ENCODE peak calls at places on chromosomes 11 and 22, in four cellular contexts. Q is HepG2, S is right lobe of liver, F is lung. O is an unnamed sample.

GRCh38 chr11:126426820-126427749 is 71.6 kb downstream of the ST3GAL4 start:
- DNase-seq in Q (no peak), F (peak; percentile 54), S (no peak), O (no peak)

GRCh38 chr22:22721681-22722309 is 77.4 kb downstream of the GGTLC2 start:
- DNase-seq in F (no peak), S (no peak), Q (no peak), O (no peak)

GRCh38 chr22:19988965-19989724 is 27.5 kb downstream of the ARVCF start:
- DNase-seq in Q (no peak), F (no peak), S (no peak), O (no peak)

GRCh38 chr11:103070142-103070541 is 21.8 kb downstream of the DCUN1D5 start:
- DNase-seq in S (no peak), F (no peak), Q (no peak), O (no peak)

GRCh38 chr22:44085743-44086741 is 61.9 kb downstream of the PARVB start:
- DNase-seq in F (peak; percentile 36), Q (peak; percentile 43), S (peak; percentile 50), O (peak; percentile 74)

GRCh38 chr11:110972640-110973039 is 260.4 kb upstream of the ARHGAP20 start:
- DNase-seq in F (no peak), Q (no peak), S (no peak), O (no peak)

GRCh38 chr11:28447226-28447625 is 339.0 kb downstream of the METTL15 start:
- DNase-seq in Q (peak; percentile 23), F (no peak), S (no peak), O (no peak)

GRCh38 chr11:129785383-129786111 is 30.1 kb upstream of the TMEM45B start:
- DNase-seq in Q (peak; percentile 41), F (no peak), S (no peak), O (no peak)

GRCh38 chr22:17155941-17156340 is 3.1 kb downstream of the HDHD5 start:
- DNase-seq in S (no peak), F (no peak), Q (no peak), O (no peak)

GRCh38 chr11:10274726-10275125 is 19.3 kb downstream of the SBF2 start:
- DNase-seq in Q (no peak), F (no peak), S (no peak), O (no peak)

GRCh38 chr11:124760806-124761205 is 1.3 kb downstream of the ESAM start:
- DNase-seq in F (no peak), Q (no peak), S (no peak), O (no peak)

GRCh38 chr11:124759268-124760204 is 2.6 kb downstream of the ESAM start:
- DNase-seq in S (peak; percentile 72), Q (no peak), F (no peak), O (no peak)

GRCh38 chr11:124761301-124762021 is 629 bp downstream of the ESAM start:
- DNase-seq in Q (no peak), S (no peak), F (no peak), O (no peak)

GRCh38 chr11:124758355-124759267 is 3.5 kb downstream of the ESAM start:
- DNase-seq in S (peak; percentile 78), Q (peak; percentile 84), F (peak; percentile 82), O (no peak)

DNA sequence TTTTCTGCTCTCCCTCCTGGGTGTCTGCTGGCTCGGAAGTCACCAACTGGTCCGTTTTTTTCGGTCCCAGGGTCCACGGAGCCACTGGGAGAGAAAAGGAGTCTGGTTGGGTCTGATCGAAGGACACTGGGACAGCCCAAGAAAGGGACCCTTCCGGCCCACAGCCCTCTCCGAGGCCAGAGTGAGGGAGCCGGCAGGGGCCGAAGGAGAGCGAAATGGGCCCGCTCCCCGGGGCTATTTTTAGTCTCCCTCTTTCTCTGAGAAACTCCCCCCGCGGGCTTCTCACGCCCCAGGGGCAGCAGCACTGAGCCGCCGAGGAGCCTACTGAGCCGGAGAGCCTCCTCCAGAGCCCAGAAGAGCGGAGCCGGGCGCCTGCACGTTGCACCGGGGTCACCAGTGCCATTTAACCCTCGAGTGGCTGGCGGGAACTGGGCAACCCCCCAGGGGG is 1.9 kb downstream of the ESAM start:
- DNase-seq in F (no peak), Q (no peak), S (no peak), O (no peak)
- H3K4me3 ChIP-seq in F (peak overlapping the region; percentile 55), Q (peak overlapping the region; percentile 38), S (peak overlapping the region; percentile 53), O (peak overlapping the region; percentile 55)

GRCh38 chr11:83424376-83425136 is 138.4 kb upstream of the CCDC90B start:
- DNase-seq in Q (no peak), F (no peak), S (no peak), O (no peak)
- H3K27ac ChIP-seq in Q (no peak overlapping the region), F (no peak overlapping the region), S (no peak overlapping the region), O (no peak overlapping the region)

GRCh38 chr22:40654522-40655167 is 18.1 kb upstream of the MRTFA start:
- DNase-seq in F (no peak), S (peak; percentile 56), Q (no peak), O (peak; percentile 69)
- TF ChIP-seq CTCF in F (no peak), S (peak; percentile 39), Q (peak; percentile 44), O (no peak)

GRCh38 chr11:73659961-73660360 is 13.6 kb downstream of the PLEKHB1 start:
- DNase-seq in Q (no peak), S (no peak), F (no peak), O (no peak)

GRCh38 chr11:73663604-73664495 is 17.5 kb downstream of the PLEKHB1 start:
- DNase-seq in Q (no peak), F (no peak), S (no peak), O (no peak)

GRCh38 chr11:73660497-73661034 is 14.2 kb downstream of the PLEKHB1 start:
- DNase-seq in S (no peak), F (no peak), Q (no peak), O (no peak)

GRCh38 chr11:73662445-73663157 is 16.2 kb downstream of the PLEKHB1 start:
- DNase-seq in S (no peak), F (no peak), Q (no peak), O (no peak)

DNA sequence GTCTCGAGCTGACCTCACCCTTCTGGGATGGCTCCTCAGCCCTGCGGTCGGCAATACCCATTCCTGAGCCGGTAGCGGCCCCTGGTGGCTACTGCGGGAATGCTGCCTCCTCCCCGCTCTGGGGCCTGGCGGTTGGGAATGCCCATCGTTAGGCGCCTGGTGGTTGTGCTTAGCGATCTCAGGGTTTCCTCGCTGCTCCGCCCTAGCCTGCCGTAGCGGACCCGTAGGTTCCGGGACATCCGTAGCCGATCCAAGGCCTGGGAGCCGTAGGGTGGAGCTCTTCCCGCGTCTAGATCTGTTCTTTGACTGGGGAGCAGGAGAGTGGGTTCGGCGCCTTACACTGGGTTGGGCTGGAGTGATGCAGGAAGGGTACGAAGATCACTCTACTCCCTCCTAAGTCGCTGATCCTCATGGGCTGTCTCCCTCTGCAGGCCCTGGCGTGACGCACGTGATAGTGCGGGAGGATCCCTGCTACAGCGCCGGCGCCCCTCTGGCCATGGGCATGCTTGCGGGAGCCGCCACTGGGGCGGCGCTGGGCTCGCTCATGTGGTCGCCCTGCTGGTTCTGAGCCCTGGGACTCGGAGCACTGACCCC is 14.8 kb downstream of the PLEKHB1 start:
- DNase-seq in Q (no peak), F (peak; percentile 90), S (peak; percentile 89), O (peak; percentile 88)
- H3K4me3 ChIP-seq in Q (no peak overlapping the region), F (no peak overlapping the region), S (no peak overlapping the region), O (peak overlapping the region; percentile 41)

GRCh38 chr22:29855611-29856181 is 17.6 kb upstream of the ASCC2 start:
- DNase-seq in Q (no peak), F (no peak), S (peak; percentile 23), O (peak; percentile 60)
- H3K27ac ChIP-seq in Q (no peak overlapping the region), F (peak overlapping the region; percentile 43), S (no peak overlapping the region), O (peak overlapping the region; percentile 73)

DNA sequence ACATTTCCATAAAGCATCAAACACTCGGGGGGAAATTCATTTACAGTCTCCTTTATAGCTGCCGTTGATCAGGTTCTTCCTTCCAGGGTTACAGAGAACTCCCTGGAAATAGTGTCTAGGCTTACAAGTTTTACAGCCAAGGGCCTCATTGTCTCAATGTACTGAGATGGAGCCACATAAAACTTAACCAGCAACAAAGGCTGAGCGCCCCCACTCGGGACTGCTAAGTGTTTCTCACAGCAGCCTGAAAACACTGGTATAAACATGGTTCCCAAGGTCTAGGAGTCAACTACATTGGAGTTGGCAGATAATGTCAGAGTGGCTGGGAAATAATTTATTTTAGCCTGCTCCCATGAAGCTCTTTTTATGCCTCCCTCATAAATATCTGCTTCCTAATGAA is 686.2 kb downstream of the OPCML start:
- DNase-seq in Q (no peak), F (no peak), S (no peak), O (no peak)
- TF ChIP-seq CTCF in Q (no peak), F (no peak), S (no peak), O (no peak)

O was measured in right atrium auricular region.